ENCODE peak calls at places on chromosomes 12 and 14, in five cellular contexts. One of them, this sample, is unnamed. For H3K4me1, the result is how much of the 10 kb centered on the place peaks cover.

GRCh38 chr14:23573384-23573783 is 5.2 kb downstream of the JPH4 start:
- DNase-seq in GM12878: no peak
- DNase-seq in HCT116: no peak
- DNase-seq in PC-3: no peak
- DNase-seq in endothelial cell of umbilical vein: no peak
- DNase-seq in this sample: no peak

GRCh38 chr12:124160102-124160501 is 134.8 kb upstream of the RFLNA start:
- DNase-seq in GM12878: no peak
- DNase-seq in HCT116: no peak
- DNase-seq in PC-3: no peak
- DNase-seq in endothelial cell of umbilical vein: no peak
- DNase-seq in this sample: no peak

GRCh38 chr12:17283563-17283962 is 677.6 kb upstream of the LMO3 start:
- DNase-seq in endothelial cell of umbilical vein: no peak
- DNase-seq in GM12878: no peak
- DNase-seq in PC-3: no peak
- DNase-seq in HCT116: no peak
- DNase-seq in this sample: no peak

GRCh38 chr12:661720-662486 is 1.3 kb downstream of the NINJ2 start:
- DNase-seq in PC-3: no peak
- DNase-seq in endothelial cell of umbilical vein: no peak
- DNase-seq in HCT116: no peak
- DNase-seq in GM12878: no peak
- DNase-seq in this sample: no peak

GRCh38 chr14:105045710-105046326 is 19.4 kb downstream of the GPR132 start:
- DNase-seq in PC-3: peak
- DNase-seq in GM12878: no peak
- DNase-seq in HCT116: peak
- DNase-seq in endothelial cell of umbilical vein: peak
- DNase-seq in this sample: peak

GRCh38 chr12:110513842-110514241 is 11.7 kb downstream of the RAD9B start:
- DNase-seq in endothelial cell of umbilical vein: no peak
- DNase-seq in PC-3: no peak
- DNase-seq in GM12878: no peak
- DNase-seq in HCT116: no peak
- DNase-seq in this sample: no peak

GRCh38 chr12:118189761-118190181 is 53.8 kb downstream of the PEBP1 start:
- DNase-seq in GM12878: no peak
- DNase-seq in HCT116: no peak
- DNase-seq in PC-3: no peak
- DNase-seq in endothelial cell of umbilical vein: peak
- DNase-seq in this sample: no peak

GRCh38 chr14:21106506-21107359 is 5.9 kb downstream of the TMEM253 start:
- DNase-seq in HCT116: peak
- DNase-seq in PC-3: peak
- DNase-seq in GM12878: no peak
- DNase-seq in endothelial cell of umbilical vein: peak
- DNase-seq in this sample: peak

GRCh38 chr12:55720894-55721444 is 776 bp downstream of the RDH5 start:
- DNase-seq in GM12878: no peak
- DNase-seq in PC-3: peak
- DNase-seq in HCT116: peak
- DNase-seq in endothelial cell of umbilical vein: peak
- DNase-seq in this sample: no peak

GRCh38 chr12:96240656-96241055 is 46.5 kb downstream of the ELK3 start:
- DNase-seq in PC-3: no peak
- DNase-seq in GM12878: no peak
- DNase-seq in HCT116: no peak
- DNase-seq in endothelial cell of umbilical vein: no peak
- DNase-seq in this sample: no peak

GRCh38 chr12:105212431-105212830 is 23.5 kb downstream of the APPL2 start:
- DNase-seq in PC-3: peak
- DNase-seq in HCT116: no peak
- DNase-seq in GM12878: no peak
- DNase-seq in endothelial cell of umbilical vein: no peak
- DNase-seq in this sample: no peak

GRCh38 chr12:100303831-100304230 is 36.9 kb downstream of the SCYL2 start:
- DNase-seq in GM12878: no peak
- DNase-seq in PC-3: no peak
- DNase-seq in endothelial cell of umbilical vein: no peak
- DNase-seq in HCT116: no peak
- DNase-seq in this sample: no peak

GRCh38 chr12:127230843-127231260 is 1036.1 kb upstream of the TMEM132C start:
- DNase-seq in GM12878: no peak
- DNase-seq in endothelial cell of umbilical vein: no peak
- DNase-seq in PC-3: peak
- DNase-seq in HCT116: peak
- DNase-seq in this sample: no peak

GRCh38 chr14:77307099-77307496 is 13.6 kb downstream of the POMT2 start:
- DNase-seq in HCT116: no peak
- DNase-seq in GM12878: no peak
- DNase-seq in endothelial cell of umbilical vein: peak
- DNase-seq in PC-3: no peak
- DNase-seq in this sample: no peak

GRCh38 chr14:100132161-100132902 is 27.1 kb downstream of the DEGS2 start:
- DNase-seq in PC-3: no peak
- DNase-seq in endothelial cell of umbilical vein: no peak
- DNase-seq in HCT116: no peak
- DNase-seq in GM12878: no peak
- DNase-seq in this sample: no peak

GRCh38 chr12:124298685-124299410 is 4.0 kb downstream of the RFLNA start:
- DNase-seq in endothelial cell of umbilical vein: no peak
- DNase-seq in GM12878: no peak
- DNase-seq in PC-3: no peak
- DNase-seq in HCT116: no peak
- DNase-seq in this sample: no peak

GRCh38 chr12:124188561-124189405 is 106.1 kb upstream of the RFLNA start:
- DNase-seq in PC-3: peak
- DNase-seq in GM12878: no peak
- DNase-seq in HCT116: no peak
- DNase-seq in endothelial cell of umbilical vein: peak
- DNase-seq in this sample: no peak

GRCh38 chr12:77294016-77294415 is 228.6 kb upstream of the E2F7 start:
- DNase-seq in HCT116: no peak
- DNase-seq in PC-3: peak
- DNase-seq in GM12878: no peak
- DNase-seq in endothelial cell of umbilical vein: peak
- DNase-seq in this sample: no peak

GRCh38 chr12:95312656-95313055 is 95.0 kb downstream of the VEZT start:
- DNase-seq in GM12878: no peak
- DNase-seq in PC-3: no peak
- DNase-seq in HCT116: no peak
- DNase-seq in endothelial cell of umbilical vein: no peak
- DNase-seq in this sample: no peak

GRCh38 chr12:104957388-104958008 is 592 bp downstream of the SLC41A2 start:
- DNase-seq in HCT116: no peak
- DNase-seq in GM12878: no peak
- DNase-seq in endothelial cell of umbilical vein: peak
- DNase-seq in PC-3: peak
- DNase-seq in this sample: no peak

GRCh38 chr14:105069887-105070759 is 4.9 kb upstream of the GPR132 start:
- DNase-seq in PC-3: no peak
- DNase-seq in endothelial cell of umbilical vein: no peak
- DNase-seq in GM12878: peak
- DNase-seq in HCT116: no peak
- DNase-seq in this sample: no peak

GRCh38 chr12:70197362-70197744 is 45.9 kb upstream of the CNOT2 start:
- DNase-seq in HCT116: no peak
- DNase-seq in endothelial cell of umbilical vein: no peak
- DNase-seq in GM12878: no peak
- DNase-seq in PC-3: no peak
- DNase-seq in this sample: no peak

GRCh38 chr12:66647034-66647691 is 31.7 kb downstream of the GRIP1 start:
- DNase-seq in HCT116: no peak
- DNase-seq in GM12878: no peak
- DNase-seq in PC-3: peak
- DNase-seq in endothelial cell of umbilical vein: no peak
- DNase-seq in this sample: no peak

DNA sequence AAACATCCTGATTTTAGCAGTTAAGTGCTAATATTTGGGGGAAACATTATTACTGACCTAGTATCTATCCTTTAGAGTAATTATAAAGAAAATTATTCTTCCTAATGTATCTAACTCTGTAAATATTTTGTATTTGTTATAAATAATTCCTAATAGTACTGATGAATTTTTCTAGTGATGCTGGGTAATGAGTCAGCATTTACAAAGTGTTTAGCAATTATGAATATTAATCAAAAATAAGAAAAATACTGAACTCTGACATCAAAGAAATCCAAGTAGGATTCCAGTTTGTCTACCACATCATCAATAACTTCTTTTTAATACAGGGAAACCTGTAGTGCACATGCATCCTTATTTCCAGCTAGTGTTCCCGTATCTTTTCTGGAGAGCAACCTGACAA is 9.0 kb downstream of the NAP1L1 start:
- DNase-seq in GM12878: no peak
- DNase-seq in HCT116: no peak
- DNase-seq in PC-3: no peak
- DNase-seq in endothelial cell of umbilical vein: no peak
- DNase-seq in this sample: no peak
- H3K4me1 ChIP-seq in GM12878: under half
- H3K4me1 ChIP-seq in HCT116: under half
- H3K4me1 ChIP-seq in PC-3: under half
- H3K4me1 ChIP-seq in endothelial cell of umbilical vein: under half
- H3K4me1 ChIP-seq in this sample: under half

GRCh38 chr14:49930720-49931119 is 37.8 kb downstream of the ARF6 start:
- DNase-seq in endothelial cell of umbilical vein: no peak
- DNase-seq in GM12878: no peak
- DNase-seq in PC-3: no peak
- DNase-seq in HCT116: no peak
- DNase-seq in this sample: no peak
- H3K9ac ChIP-seq in endothelial cell of umbilical vein: no peak
- H3K9ac ChIP-seq in GM12878: no peak
- H3K9ac ChIP-seq in PC-3: no peak
- H3K9ac ChIP-seq in HCT116: no peak
- H3K9ac ChIP-seq in this sample: no peak

GRCh38 chr14:73242274-73242960 is 5.1 kb downstream of the PAPLN start:
- DNase-seq in HCT116: no peak
- DNase-seq in PC-3: no peak
- DNase-seq in GM12878: peak
- DNase-seq in endothelial cell of umbilical vein: no peak
- DNase-seq in this sample: peak
- H3K4me1 ChIP-seq in HCT116: under half
- H3K4me1 ChIP-seq in PC-3: under half
- H3K4me1 ChIP-seq in GM12878: half or more
- H3K4me1 ChIP-seq in endothelial cell of umbilical vein: under half
- H3K4me1 ChIP-seq in this sample: under half

GRCh38 chr12:98504368-98504617 is 11.1 kb upstream of the TMPO start:
- DNase-seq in GM12878: no peak
- DNase-seq in HCT116: no peak
- DNase-seq in PC-3: no peak
- DNase-seq in endothelial cell of umbilical vein: no peak
- DNase-seq in this sample: no peak

GRCh38 chr12:98498635-98499034 is 16.8 kb upstream of the TMPO start:
- DNase-seq in PC-3: no peak
- DNase-seq in endothelial cell of umbilical vein: no peak
- DNase-seq in GM12878: no peak
- DNase-seq in HCT116: no peak
- DNase-seq in this sample: no peak

GRCh38 chr12:98503343-98503592 is 12.1 kb upstream of the TMPO start:
- DNase-seq in GM12878: peak
- DNase-seq in HCT116: peak
- DNase-seq in endothelial cell of umbilical vein: peak
- DNase-seq in PC-3: peak
- DNase-seq in this sample: peak

GRCh38 chr12:98499668-98500456 is 15.5 kb upstream of the TMPO start:
- DNase-seq in PC-3: no peak
- DNase-seq in endothelial cell of umbilical vein: no peak
- DNase-seq in GM12878: no peak
- DNase-seq in HCT116: no peak
- DNase-seq in this sample: no peak

GRCh38 chr12:98503593-98504367 is 11.6 kb upstream of the TMPO start:
- DNase-seq in HCT116: peak
- DNase-seq in PC-3: peak
- DNase-seq in endothelial cell of umbilical vein: peak
- DNase-seq in GM12878: peak
- DNase-seq in this sample: peak
- H3K9ac ChIP-seq in HCT116: peak
- H3K9ac ChIP-seq in PC-3: peak
- H3K9ac ChIP-seq in endothelial cell of umbilical vein: peak
- H3K9ac ChIP-seq in GM12878: peak
- H3K9ac ChIP-seq in this sample: peak

DNA sequence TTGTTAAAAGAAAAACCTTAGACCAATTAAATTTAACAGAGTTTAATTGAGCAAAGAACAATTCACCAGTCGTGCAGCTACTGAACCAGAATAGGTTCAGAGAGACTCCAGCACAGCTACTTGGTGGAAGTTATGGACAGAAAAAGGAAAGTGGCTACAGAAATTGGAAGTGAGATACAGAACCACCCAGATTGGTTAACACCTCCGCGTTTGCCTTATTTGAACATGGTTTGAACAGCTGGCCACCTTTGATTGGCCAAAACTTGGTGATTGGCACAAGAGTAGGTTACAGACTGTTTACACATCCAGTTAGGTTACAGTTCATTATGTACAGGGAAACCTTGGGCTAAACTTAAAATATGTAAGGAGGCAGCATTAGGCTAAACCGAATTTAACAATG is 54.9 kb downstream of the SRGAP1 start:
- DNase-seq in GM12878: no peak
- DNase-seq in HCT116: no peak
- DNase-seq in endothelial cell of umbilical vein: no peak
- DNase-seq in PC-3: no peak
- DNase-seq in this sample: no peak
- H3K4me1 ChIP-seq in GM12878: under half
- H3K4me1 ChIP-seq in HCT116: under half
- H3K4me1 ChIP-seq in endothelial cell of umbilical vein: under half
- H3K4me1 ChIP-seq in PC-3: under half
- H3K4me1 ChIP-seq in this sample: under half

DNA sequence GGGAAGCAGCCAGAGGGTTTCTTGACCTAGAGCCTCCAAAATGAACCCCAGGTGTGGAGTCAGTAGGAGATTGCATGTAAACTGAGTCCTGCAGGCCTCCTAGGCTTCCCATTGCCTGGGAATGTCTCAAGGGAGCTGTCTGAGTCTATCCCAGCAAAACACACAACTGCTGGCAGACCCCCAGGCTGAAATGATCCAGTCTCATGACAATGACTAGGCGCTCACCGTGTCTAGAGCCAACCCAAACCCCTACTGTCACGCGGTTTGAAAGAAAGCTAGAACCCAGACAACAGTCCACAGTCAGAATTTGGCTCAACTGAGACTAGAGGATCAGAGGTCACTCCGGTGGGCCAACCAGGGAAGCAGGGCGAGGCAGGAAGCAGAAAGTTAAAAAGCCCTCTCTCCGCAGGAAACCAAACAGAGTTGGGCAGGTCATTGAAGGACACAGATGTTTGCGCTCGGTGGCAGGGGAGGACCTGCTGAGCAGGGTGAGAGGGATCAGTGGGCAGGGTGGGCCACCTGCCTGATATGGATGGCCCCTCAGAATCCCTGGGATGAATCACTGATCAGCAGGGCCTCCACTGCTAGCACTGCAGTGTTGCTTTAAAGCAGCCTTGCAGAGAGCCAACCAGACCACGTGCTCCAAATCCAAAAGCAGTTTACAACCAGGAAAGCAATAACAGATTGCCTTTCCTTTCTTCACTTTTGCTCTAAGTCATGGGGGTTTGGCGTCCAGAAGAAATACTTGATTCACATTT is 23.8 kb downstream of the ACTN1 start:
- DNase-seq in PC-3: no peak
- DNase-seq in HCT116: no peak
- DNase-seq in GM12878: no peak
- DNase-seq in endothelial cell of umbilical vein: peak
- DNase-seq in this sample: no peak
- H3K9ac ChIP-seq in PC-3: no peak
- H3K9ac ChIP-seq in HCT116: no peak
- H3K9ac ChIP-seq in GM12878: no peak
- H3K9ac ChIP-seq in endothelial cell of umbilical vein: no peak
- H3K9ac ChIP-seq in this sample: no peak